ENCODE peak calls at places on chromosomes 4 and X, in ten cellular contexts. Q is tibial artery, W is heart left ventricle, F is colonic mucosa, H is cardiac muscle cell, K is heart right ventricle, O is uterus, X is neural progenitor cell, T is breast epithelium, D is adrenal gland. U is an unnamed sample.

GRCh38 chr4:67558493-67558892 is at the start of gene STAP1:
- DNase-seq in H (no peak), W (no peak), Q (no peak), F (no peak), T (no peak), K (no peak), D (no peak), X (no peak), O (no peak), U (no peak)

GRCh38 chrX:140672840-140673731 is 36.5 kb upstream of the LINC00632 start:
- DNase-seq in H (no peak), W (no peak), O (no peak), D (no peak), Q (no peak), F (no peak), X (no peak), K (no peak), T (no peak), U (no peak)

GRCh38 chr4:165723051-165723805 is 149.8 kb upstream of the TLL1 start:
- DNase-seq in O (no peak), K (no peak), D (no peak), Q (no peak), X (no peak), T (no peak), W (no peak), F (no peak), H (no peak), U (no peak)

GRCh38 chrX:23631136-23631535 is 36.2 kb upstream of the PRDX4 start:
- DNase-seq in O (no peak), F (no peak), K (no peak), W (no peak), Q (no peak), D (no peak), T (no peak), H (no peak), X (no peak), U (no peak)

GRCh38 chr4:105909699-105910340 is 14.5 kb downstream of the NPNT start:
- DNase-seq in O (no peak), X (no peak), D (no peak), T (no peak), F (peak; percentile 53), H (no peak), K (no peak), Q (no peak), W (no peak), U (no peak)

GRCh38 chrX:16160729-16161128 is 6.6 kb upstream of the MAGEB17 start:
- DNase-seq in O (no peak), T (no peak), D (no peak), W (no peak), F (no peak), H (peak; percentile 56), X (no peak), Q (no peak), K (no peak), U (no peak)

GRCh38 chr4:72110886-72111285 is 79.1 kb downstream of the NPFFR2 start:
- DNase-seq in O (no peak), T (no peak), K (no peak), W (no peak), F (no peak), H (no peak), D (no peak), X (no peak), Q (no peak), U (no peak)

GRCh38 chr4:24778427-24779225 is 16.7 kb upstream of the SOD3 start:
- DNase-seq in Q (peak; percentile 82), T (no peak), F (no peak), K (peak; percentile 35), X (no peak), W (no peak), O (peak; percentile 72), D (peak; percentile 4), H (peak; percentile 99), U (peak; percentile 75)

GRCh38 chr4:4613126-4613465 is 71.2 kb upstream of the STX18 start:
- DNase-seq in W (no peak), X (no peak), O (no peak), K (no peak), H (no peak), D (no peak), F (no peak), T (no peak), Q (no peak), U (no peak)

GRCh38 chr4:90328558-90328957 is 201.4 kb downstream of the CCSER1 start:
- DNase-seq in K (peak; percentile 32), W (peak; percentile 72), D (peak; percentile 34), T (no peak), X (peak; percentile 42), F (peak; percentile 25), O (no peak), Q (no peak), H (peak; percentile 47), U (no peak)

GRCh38 chr4:53830511-53830910 is 233.9 kb downstream of the CHIC2 start:
- DNase-seq in H (no peak), W (no peak), T (no peak), Q (no peak), K (no peak), O (no peak), D (no peak), F (peak; percentile 27), X (no peak), U (no peak)

GRCh38 chr4:99754756-99755155 is 61.9 kb upstream of the DAPP1 start:
- DNase-seq in T (no peak), W (no peak), K (no peak), Q (no peak), F (no peak), D (no peak), O (no peak), X (no peak), H (peak; percentile 25), U (no peak)

GRCh38 chr4:77706717-77707116 is 101.1 kb downstream of the CXCL13 start:
- DNase-seq in F (no peak), Q (no peak), O (no peak), W (no peak), K (no peak), X (no peak), D (no peak), T (no peak), H (no peak), U (no peak)

GRCh38 chr4:31370866-31371465 is 650.8 kb downstream of the PCDH7 start:
- DNase-seq in D (no peak), H (peak; percentile 61), T (no peak), F (no peak), O (no peak), K (no peak), Q (no peak), X (peak; percentile 65), W (no peak), U (no peak)

DNA sequence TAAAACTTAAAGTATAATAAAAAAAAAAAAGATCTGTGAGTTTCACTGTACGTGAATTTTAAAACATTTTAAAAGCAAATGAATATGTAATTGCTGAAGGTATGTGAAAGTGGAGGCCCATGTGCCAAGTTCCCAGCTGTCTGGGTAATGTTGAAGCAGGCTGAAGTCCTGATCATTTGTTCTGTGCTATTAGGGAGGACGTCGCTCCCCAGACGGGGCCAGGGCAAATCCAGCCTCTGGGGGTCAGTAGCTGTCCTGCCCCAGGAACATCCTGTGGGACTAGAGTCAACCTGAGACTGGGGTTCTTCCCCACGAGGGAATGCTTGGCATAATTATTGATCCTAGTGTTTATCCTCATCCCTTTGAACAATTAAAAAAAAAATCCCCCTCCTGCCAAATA is 48.8 kb downstream of the PDE5A start:
- DNase-seq in H (no peak), Q (no peak), K (no peak), O (no peak), F (no peak), X (no peak), D (no peak), T (no peak), W (no peak), U (no peak)
- H3K27me3 ChIP-seq in H (no peaks in the 10 kb centered on the region), Q (no peaks in the 10 kb centered on the region), K (no peaks in the 10 kb centered on the region), O (no peaks in the 10 kb centered on the region), F (no peaks in the 10 kb centered on the region), X (no peaks in the 10 kb centered on the region), D (no peaks in the 10 kb centered on the region), T (no peaks in the 10 kb centered on the region), W (no peaks in the 10 kb centered on the region), U (no peaks in the 10 kb centered on the region)

GRCh38 chrX:134623293-134624045 is 34.8 kb downstream of the PLAC1 start:
- DNase-seq in F (no peak), D (no peak), K (no peak), T (no peak), W (no peak), O (no peak), X (no peak), Q (no peak), H (peak; percentile 49), U (no peak)
- H3K4me1 ChIP-seq in F (no peaks in the 10 kb centered on the region), D (no peaks in the 10 kb centered on the region), K (peaks cover 36% of the 10 kb centered on the region), T (no peaks in the 10 kb centered on the region), W (peaks cover 23% of the 10 kb centered on the region), O (no peaks in the 10 kb centered on the region), X (no peaks in the 10 kb centered on the region), Q (no peaks in the 10 kb centered on the region), H (peaks cover 12% of the 10 kb centered on the region), U (no peaks in the 10 kb centered on the region)

DNA sequence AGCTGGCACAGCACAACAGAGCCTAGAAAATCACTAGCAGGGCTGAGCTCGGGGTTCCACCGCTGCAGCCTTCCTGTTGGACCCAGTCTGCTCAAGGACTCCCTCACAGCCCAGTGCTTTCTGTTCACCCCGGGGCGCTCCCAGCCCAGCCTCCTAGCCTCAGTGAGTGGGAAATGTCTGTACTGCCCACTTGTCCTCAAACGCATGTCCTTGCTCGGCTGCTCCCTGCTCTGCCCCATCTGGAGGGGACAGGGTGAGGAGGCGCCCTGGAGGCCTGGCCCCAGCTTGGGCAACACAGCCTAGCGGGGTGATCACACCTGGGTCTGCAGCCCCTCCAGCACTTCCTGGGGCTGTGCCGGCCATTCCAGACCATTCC is 11.9 kb upstream of the CCNQ start:
- DNase-seq in K (no peak), T (no peak), W (peak; percentile 17), Q (no peak), D (no peak), O (no peak), X (no peak), F (no peak), H (no peak), U (no peak)
- H3K27ac ChIP-seq in K (no peak overlapping the region), T (no peak overlapping the region), W (no peak overlapping the region), Q (no peak overlapping the region), D (no peak overlapping the region), O (no peak overlapping the region), X (no peak overlapping the region), F (no peak overlapping the region), H (no peak overlapping the region), U (no peak overlapping the region)

GRCh38 chr4:3481783-3482397 is 18.8 kb downstream of the DOK7 start:
- DNase-seq in O (no peak), Q (no peak), H (no peak), X (no peak), F (peak; percentile 63), W (no peak), D (no peak), T (no peak), K (no peak), U (no peak)

GRCh38 chr4:3479358-3480101 is 16.4 kb downstream of the DOK7 start:
- DNase-seq in T (no peak), O (no peak), Q (no peak), H (no peak), K (no peak), D (no peak), X (no peak), F (no peak), W (no peak), U (no peak)

GRCh38 chr4:3480528-3481112 is 17.5 kb downstream of the DOK7 start:
- DNase-seq in Q (peak; percentile 56), X (peak; percentile 87), O (peak; percentile 70), K (peak; percentile 62), T (peak; percentile 81), H (peak; percentile 84), F (peak; percentile 87), D (peak; percentile 85), W (peak; percentile 77), U (peak; percentile 78)

GRCh38 chr4:3482707-3483106 is 19.6 kb downstream of the DOK7 start:
- DNase-seq in O (no peak), W (no peak), D (no peak), F (no peak), Q (no peak), X (no peak), T (no peak), H (no peak), K (no peak), U (no peak)

GRCh38 chr4:3481113-3481531 is 18.0 kb downstream of the DOK7 start:
- DNase-seq in T (no peak), H (no peak), D (no peak), F (no peak), W (no peak), O (no peak), Q (no peak), K (no peak), X (peak; percentile 57), U (no peak)
- H3K27me3 ChIP-seq in T (no peaks in the 10 kb centered on the region), H (no peaks in the 10 kb centered on the region), D (peaks cover 23% of the 10 kb centered on the region), F (peaks cover 22% of the 10 kb centered on the region), W (peaks cover 3% of the 10 kb centered on the region), O (no peaks in the 10 kb centered on the region), Q (peaks cover 3% of the 10 kb centered on the region), K (peaks cover 47% of the 10 kb centered on the region), X (peaks cover 52% of the 10 kb centered on the region), U (no peaks in the 10 kb centered on the region)